ENCODE peak calls at places on chromosomes 3 and 15, in nine cellular contexts. F is CD8-positive, alpha-beta T cell; Y is heart left ventricle; S is tibial artery; T is right cardiac atrium; W is stomach; L is ovary; G is A549; E is right lobe of liver. Z is an unnamed sample. For H3K9me3 and H3K4me1, the result is how much of the 10 kb centered on the place peaks cover.

GRCh38 chr3:178518660-178519396 is 17.4 kb upstream of the KCNMB2 start:
- DNase-seq in F (no peak), Y (no peak), S (no peak), T (no peak), W (no peak), L (no peak), G (no peak), E (no peak), Z (no peak)

GRCh38 chr15:68584704-68585573 is 6.1 kb downstream of the CORO2B start:
- DNase-seq in F (no peak), Y (no peak), S (peak), T (no peak), W (no peak), L (no peak), G (no peak), E (no peak), Z (no peak)

GRCh38 chr3:189132125-189132744 is 39.5 kb upstream of the TPRG1 start:
- DNase-seq in F (peak), Y (peak), S (no peak), T (peak), W (peak), L (peak), G (no peak), E (no peak), Z (peak)

GRCh38 chr3:119310052-119310451 is 15.9 kb downstream of the ARHGAP31 start:
- DNase-seq in F (no peak), Y (no peak), S (no peak), T (no peak), W (no peak), L (no peak), G (no peak), E (no peak), Z (no peak)

GRCh38 chr3:4656059-4656458 is 162.9 kb downstream of the ITPR1 start:
- DNase-seq in F (no peak), Y (peak), S (peak), T (peak), W (peak), L (peak), G (peak), E (peak), Z (peak)

GRCh38 chr3:127221062-127222035 is 28.4 kb downstream of the PRR23E start:
- DNase-seq in F (no peak), Y (no peak), S (no peak), T (no peak), W (no peak), L (no peak), G (no peak), E (no peak), Z (no peak)

GRCh38 chr3:186411994-186412393 is 50.0 kb upstream of the DGKG start:
- DNase-seq in F (no peak), Y (no peak), S (no peak), T (no peak), W (peak), L (no peak), G (no peak), E (no peak), Z (no peak)

GRCh38 chr3:112654492-112654891 is 13.5 kb upstream of the CCDC80 start:
- DNase-seq in F (no peak), Y (no peak), S (no peak), T (no peak), W (no peak), L (no peak), G (no peak), E (no peak), Z (no peak)

GRCh38 chr3:54941690-54942362 is 14.0 kb upstream of the LRTM1 start:
- DNase-seq in F (no peak), Y (no peak), S (no peak), T (no peak), W (no peak), L (no peak), G (no peak), E (no peak), Z (no peak)

GRCh38 chr3:196339493-196340254 is 1.5 kb upstream of the TM4SF19 start:
- DNase-seq in F (no peak), Y (no peak), S (no peak), T (no peak), W (no peak), L (no peak), G (no peak), E (no peak), Z (no peak)

GRCh38 chr3:113825090-113825489 is 13.5 kb upstream of the GRAMD1C start:
- DNase-seq in F (no peak), Y (no peak), S (no peak), T (no peak), W (no peak), L (no peak), G (peak), E (no peak), Z (no peak)

GRCh38 chr3:167851749-167852148 is 116.2 kb downstream of the SERPINI1 start:
- DNase-seq in F (no peak), Y (no peak), S (no peak), T (no peak), W (no peak), L (no peak), G (no peak), E (no peak), Z (no peak)

GRCh38 chr3:42652611-42653302 is 740 bp upstream of the ZBTB47 start:
- DNase-seq in F (no peak), Y (peak), S (peak), T (peak), W (peak), L (peak), G (peak), E (peak), Z (peak)

GRCh38 chr3:89522168-89522567 is 414.7 kb downstream of the EPHA3 start:
- DNase-seq in F (no peak), Y (no peak), S (no peak), T (no peak), W (no peak), L (no peak), G (no peak), E (no peak), Z (no peak)

GRCh38 chr3:13821156-13821555 is 58.7 kb downstream of the WNT7A start:
- DNase-seq in F (no peak), Y (no peak), S (no peak), T (no peak), W (no peak), L (no peak), G (no peak), E (no peak), Z (no peak)

GRCh38 chr15:51312132-51312531 is 26.3 kb downstream of the CYP19A1 start:
- DNase-seq in F (no peak), Y (no peak), S (no peak), T (no peak), W (no peak), L (no peak), G (no peak), E (no peak), Z (no peak)

GRCh38 chr3:158360756-158361448 is 210.1 kb upstream of the MLF1 start:
- DNase-seq in F (no peak), Y (no peak), S (no peak), T (peak), W (no peak), L (no peak), G (no peak), E (no peak), Z (no peak)

GRCh38 chr15:78492841-78493240 is 14.5 kb upstream of the HYKK start:
- DNase-seq in F (no peak), Y (no peak), S (no peak), T (no peak), W (no peak), L (no peak), G (no peak), E (no peak), Z (no peak)

GRCh38 chr15:53072077-53072476 is 281.9 kb upstream of the ONECUT1 start:
- DNase-seq in F (peak), Y (no peak), S (no peak), T (peak), W (peak), L (no peak), G (peak), E (peak), Z (peak)

GRCh38 chr3:122918576-122919290 is 108.8 kb downstream of the SEMA5B start:
- DNase-seq in F (no peak), Y (no peak), S (no peak), T (no peak), W (no peak), L (no peak), G (no peak), E (no peak), Z (no peak)

GRCh38 chr3:32913790-32914446 is 37.5 kb upstream of the CCR4 start:
- DNase-seq in F (no peak), Y (no peak), S (peak), T (peak), W (no peak), L (no peak), G (no peak), E (no peak), Z (no peak)

GRCh38 chr3:10392244-10392643 is 71.3 kb upstream of the SEC13 start:
- DNase-seq in F (no peak), Y (no peak), S (no peak), T (no peak), W (no peak), L (no peak), G (no peak), E (no peak), Z (no peak)

GRCh38 chr15:99970891-99971330 is 237.7 kb upstream of the LYSMD4 start:
- DNase-seq in F (no peak), Y (no peak), S (peak), T (no peak), W (no peak), L (no peak), G (no peak), E (no peak), Z (peak)

GRCh38 chr3:141710888-141711616 is 27.0 kb upstream of the RNF7 start:
- DNase-seq in F (no peak), Y (no peak), S (peak), T (no peak), W (no peak), L (peak), G (no peak), E (no peak), Z (no peak)

GRCh38 chr3:48505146-48505545 is 1.2 kb upstream of the SHISA5 start:
- DNase-seq in F (no peak), Y (no peak), S (no peak), T (no peak), W (no peak), L (no peak), G (no peak), E (no peak), Z (no peak)

GRCh38 chr3:186843039-186843432 is 526 bp downstream of the ADIPOQ start:
- DNase-seq in F (no peak), Y (no peak), S (no peak), T (no peak), W (no peak), L (no peak), G (no peak), E (no peak), Z (no peak)

GRCh38 chr3:178325330-178325729 is 210.9 kb upstream of the KCNMB2 start:
- DNase-seq in F (no peak), Y (no peak), S (no peak), T (no peak), W (no peak), L (no peak), G (no peak), E (no peak), Z (no peak)

GRCh38 chr15:34206016-34206415 is 3.9 kb downstream of the KATNBL1 start:
- DNase-seq in F (no peak), Y (no peak), S (no peak), T (no peak), W (no peak), L (no peak), G (no peak), E (no peak), Z (no peak)

GRCh38 chr15:85768595-85769168 is 26.0 kb downstream of the KLHL25 start:
- DNase-seq in F (no peak), Y (no peak), S (no peak), T (peak), W (no peak), L (no peak), G (no peak), E (no peak), Z (no peak)

GRCh38 chr15:63389902-63390301 is 8.3 kb upstream of the CA12 start:
- DNase-seq in F (no peak), Y (no peak), S (no peak), T (no peak), W (peak), L (no peak), G (no peak), E (peak), Z (peak)

GRCh38 chr15:33553157-33553556 is 242.4 kb downstream of the RYR3 start:
- DNase-seq in F (no peak), Y (no peak), S (no peak), T (no peak), W (no peak), L (no peak), G (no peak), E (no peak), Z (no peak)

GRCh38 chr3:79985866-79986265 is 218.1 kb upstream of the ROBO1 start:
- DNase-seq in F (no peak), Y (no peak), S (no peak), T (no peak), W (no peak), L (no peak), G (no peak), E (no peak), Z (no peak)

GRCh38 chr3:44722103-44722401 is 7.4 kb upstream of the ZNF501 start:
- DNase-seq in F (no peak), Y (no peak), S (no peak), T (no peak), W (no peak), L (no peak), G (no peak), E (no peak), Z (no peak)

GRCh38 chr3:44721231-44722102 is 8.0 kb upstream of the ZNF501 start:
- DNase-seq in F (no peak), Y (no peak), S (no peak), T (no peak), W (no peak), L (no peak), G (no peak), E (no peak), Z (no peak)
- H3K9me3 ChIP-seq in F (half or more), Y (half or more), S (half or more), T (under half), W (half or more), L (half or more), G (half or more), E (under half), Z (half or more)

GRCh38 chr3:44363591-44363990 is 25.0 kb downstream of the TCAIM start:
- DNase-seq in F (no peak), Y (no peak), S (no peak), T (no peak), W (no peak), L (no peak), G (peak), E (no peak), Z (no peak)
- H3K27ac ChIP-seq in F (no peak), Y (no peak), S (no peak), T (no peak), W (no peak), L (no peak), G (no peak), E (peak), Z (no peak)

DNA sequence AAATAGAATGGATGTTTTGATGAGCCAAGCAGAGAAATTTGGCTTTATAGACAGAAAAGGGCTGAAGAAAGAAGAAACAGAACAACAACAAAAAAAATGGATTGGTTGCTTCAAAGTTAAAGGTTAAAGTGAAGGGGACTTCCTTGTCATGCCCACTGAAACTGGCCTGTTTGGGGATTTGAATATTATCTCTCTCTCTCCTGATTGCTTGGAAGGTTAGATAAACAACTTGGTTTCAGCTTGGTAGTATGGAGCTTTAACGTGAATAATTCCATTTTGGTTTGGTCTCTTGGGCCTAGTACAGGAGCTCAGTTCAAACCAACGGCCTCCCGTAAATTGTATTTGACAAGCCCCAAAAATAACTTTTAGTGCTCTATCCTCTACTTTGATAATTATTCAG is 70.8 kb upstream of the MBNL1 start:
- DNase-seq in F (no peak), Y (no peak), S (no peak), T (no peak), W (no peak), L (no peak), G (no peak), E (no peak), Z (no peak)
- H3K4me1 ChIP-seq in F (half or more), Y (under half), S (under half), T (under half), W (half or more), L (under half), G (under half), E (under half), Z (under half)

GRCh38 chr15:25054329-25054728 is 99.5 kb downstream of the SNRPN start:
- DNase-seq in F (no peak), Y (no peak), S (no peak), T (no peak), W (peak), L (no peak), G (no peak), E (no peak), Z (no peak)
- H3K9me3 ChIP-seq in F (half or more), Y (half or more), S (half or more), T (half or more), W (half or more), L (half or more), G (half or more), E (under half), Z (under half)

GRCh38 chr3:24846286-24846860 is 351.7 kb upstream of the THRB start:
- DNase-seq in F (no peak), Y (no peak), S (no peak), T (no peak), W (no peak), L (no peak), G (no peak), E (no peak), Z (no peak)

GRCh38 chr3:24853685-24854341 is 359.2 kb upstream of the THRB start:
- DNase-seq in F (no peak), Y (no peak), S (no peak), T (no peak), W (no peak), L (no peak), G (no peak), E (no peak), Z (no peak)

GRCh38 chr3:24854748-24855147 is 360.1 kb upstream of the THRB start:
- DNase-seq in F (no peak), Y (no peak), S (no peak), T (no peak), W (no peak), L (no peak), G (no peak), E (no peak), Z (no peak)

GRCh38 chr3:24845524-24846155 is 351.0 kb upstream of the THRB start:
- DNase-seq in F (no peak), Y (no peak), S (no peak), T (no peak), W (no peak), L (no peak), G (no peak), E (no peak), Z (no peak)

GRCh38 chr3:24850245-24850644 is 355.6 kb upstream of the THRB start:
- DNase-seq in F (no peak), Y (no peak), S (no peak), T (no peak), W (no peak), L (no peak), G (no peak), E (no peak), Z (no peak)
- H3K27ac ChIP-seq in F (no peak), Y (no peak), S (no peak), T (no peak), W (no peak), L (no peak), G (no peak), E (no peak), Z (no peak)

GRCh38 chr3:148736086-148736485 is 38.4 kb downstream of the AGTR1 start:
- DNase-seq in F (no peak), Y (no peak), S (no peak), T (no peak), W (no peak), L (no peak), G (no peak), E (no peak), Z (no peak)

GRCh38 chr3:148739720-148740119 is 42.0 kb downstream of the AGTR1 start:
- DNase-seq in F (no peak), Y (no peak), S (no peak), T (no peak), W (no peak), L (no peak), G (no peak), E (peak), Z (no peak)

GRCh38 chr3:148735597-148735996 is 37.9 kb downstream of the AGTR1 start:
- DNase-seq in F (no peak), Y (no peak), S (no peak), T (no peak), W (no peak), L (no peak), G (no peak), E (no peak), Z (no peak)

GRCh38 chr3:148741219-148741618 is 43.5 kb downstream of the AGTR1 start:
- DNase-seq in F (no peak), Y (no peak), S (no peak), T (no peak), W (no peak), L (no peak), G (no peak), E (no peak), Z (no peak)

GRCh38 chr3:148737104-148737525 is 39.4 kb downstream of the AGTR1 start:
- DNase-seq in F (no peak), Y (no peak), S (no peak), T (no peak), W (no peak), L (no peak), G (no peak), E (peak), Z (no peak)
- H3K4me1 ChIP-seq in F (under half), Y (under half), S (under half), T (under half), W (under half), L (under half), G (under half), E (under half), Z (under half)

DNA sequence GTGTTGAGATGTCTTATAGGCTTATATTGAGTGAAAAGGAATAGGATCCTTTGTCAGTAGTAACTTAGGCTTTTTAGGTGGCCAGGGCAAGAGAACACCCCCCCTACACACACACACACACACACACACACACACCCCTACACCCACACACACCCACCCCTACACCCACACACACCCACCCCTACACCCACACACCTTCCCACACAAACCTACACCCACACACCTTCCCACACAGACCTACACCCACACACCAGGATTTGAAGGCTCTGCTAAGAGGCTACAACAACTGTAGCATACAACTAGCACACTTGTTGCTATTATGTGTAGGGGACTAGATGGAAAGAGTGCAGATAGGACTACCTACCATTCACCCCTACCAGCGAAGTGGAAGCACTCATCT is 172.6 kb downstream of the PGPEP1L start:
- DNase-seq in F (no peak), Y (no peak), S (no peak), T (no peak), W (no peak), L (no peak), G (no peak), E (no peak), Z (no peak)
- H3K9me3 ChIP-seq in F (under half), Y (under half), S (under half), T (under half), W (under half), L (under half), G (under half), E (under half), Z (under half)

DNA sequence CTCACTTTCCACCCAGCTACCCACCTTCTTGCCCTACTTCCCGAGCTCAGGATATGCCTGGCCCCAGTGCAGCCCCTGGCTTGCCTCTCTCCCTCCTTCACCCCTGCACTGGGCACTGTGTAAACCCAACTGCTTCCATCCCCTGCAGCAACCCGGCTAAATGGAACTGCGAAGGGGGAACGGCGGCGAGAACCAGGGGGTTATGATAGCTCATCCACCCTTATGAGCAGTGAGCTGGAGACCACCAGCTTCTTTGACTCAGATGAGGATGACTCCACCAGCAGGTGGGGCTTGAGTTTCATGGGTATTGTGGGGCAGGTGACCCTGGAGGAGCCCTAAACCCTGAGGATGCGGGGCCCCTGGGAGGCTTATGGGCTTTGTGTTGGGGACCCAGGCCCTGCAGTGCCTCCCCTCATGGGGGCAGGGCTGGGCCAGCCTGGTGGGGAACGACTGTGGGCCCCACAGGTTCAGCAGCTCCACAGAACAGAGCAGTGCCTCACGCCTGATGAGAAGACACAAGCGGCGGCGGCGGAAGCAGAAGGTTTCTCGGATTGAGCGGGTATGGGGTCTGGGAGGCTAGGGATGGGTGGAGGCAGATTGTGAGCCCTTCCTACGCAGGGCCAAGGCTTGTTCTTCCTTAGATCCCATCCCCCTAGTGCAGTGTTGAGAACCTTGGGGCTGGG is 9.6 kb downstream of the DVL3 start:
- DNase-seq in F (no peak), Y (peak), S (no peak), T (no peak), W (no peak), L (no peak), G (no peak), E (no peak), Z (no peak)
- H3K27ac ChIP-seq in F (no peak), Y (no peak), S (no peak), T (no peak), W (no peak), L (no peak), G (no peak), E (no peak), Z (no peak)

Z was measured in Peyer's patch.